ENCODE peak calls at places on chromosome 14, in nine cellular contexts. D is foreskin fibroblast, O is fibroblast of lung, W is suprapubic skin, F is fibroblast of villous mesenchyme, T is A549, M is AG04449, V is tibial artery, Y is AG04450. S is an unnamed sample.

GRCh38 chr14:79378020-79378419 is 833.3 kb downstream of the DIO2 start:
- DNase-seq in W (no peak), M (no peak), O (no peak), T (no peak), F (no peak), Y (no peak), V (no peak), D (no peak), S (no peak)

GRCh38 chr14:104132981-104133380 is 5.4 kb upstream of the KIF26A start:
- DNase-seq in T (no peak), W (no peak), M (no peak), V (peak; percentile 28), F (no peak), D (no peak), Y (no peak), O (no peak), S (no peak)

GRCh38 chr14:28157289-28157869 is 609.2 kb upstream of the FOXG1 start:
- DNase-seq in F (no peak), O (no peak), W (no peak), M (no peak), Y (no peak), V (no peak), T (no peak), D (no peak), S (no peak)

GRCh38 chr14:22918519-22918808 is 485 bp downstream of the RBM23 start:
- DNase-seq in Y (no peak), O (no peak), D (no peak), M (no peak), T (no peak), W (no peak), V (no peak), F (no peak), S (peak; percentile 12)

GRCh38 chr14:100533647-100534485 is 53.4 kb downstream of the BEGAIN start:
- DNase-seq in V (peak; percentile 63), T (no peak), F (no peak), M (no peak), W (peak; percentile 78), D (peak; percentile 53), O (peak; percentile 22), Y (no peak), S (peak; percentile 5)

GRCh38 chr14:73231874-73232851 is 5.1 kb upstream of the PAPLN start:
- DNase-seq in W (no peak), T (peak; percentile 73), D (no peak), V (no peak), M (no peak), O (no peak), Y (no peak), F (no peak), S (no peak)

GRCh38 chr14:68598621-68599447 is 194.0 kb downstream of the ZFP36L1 start:
- DNase-seq in V (peak; percentile 83), F (peak; percentile 95), T (peak; percentile 92), M (no peak), D (peak; percentile 90), W (peak; percentile 81), O (peak; percentile 98), Y (peak; percentile 86), S (no peak)

GRCh38 chr14:73913256-73913655 is 26.6 kb downstream of the ZNF410 start:
- DNase-seq in F (peak; percentile 49), M (peak; percentile 31), W (no peak), T (no peak), Y (no peak), D (no peak), O (no peak), V (no peak), S (no peak)

GRCh38 chr14:106737025-106737424 is 1210.6 kb downstream of the TMEM121 start:
- DNase-seq in D (no peak), M (no peak), V (no peak), F (no peak), O (no peak), W (no peak), Y (no peak), T (no peak), S (no peak)

GRCh38 chr14:73744874-73745529 is 30.8 kb upstream of the PNMA1 start:
- DNase-seq in D (no peak), T (no peak), M (no peak), O (no peak), F (no peak), Y (no peak), W (no peak), V (no peak), S (no peak)

GRCh38 chr14:81095539-81095938 is 125.2 kb downstream of the GTF2A1 start:
- DNase-seq in Y (no peak), V (no peak), D (no peak), F (no peak), M (no peak), W (no peak), O (no peak), T (no peak), S (no peak)

GRCh38 chr14:92362781-92363235 is 39.8 kb downstream of the SLC24A4 start:
- DNase-seq in F (peak; percentile 7), V (no peak), O (no peak), T (peak; percentile 32), M (no peak), W (no peak), D (peak; percentile 63), Y (no peak), S (no peak)

GRCh38 chr14:101889898-101890297 is 74.5 kb upstream of the DYNC1H1 start:
- DNase-seq in Y (no peak), D (peak; percentile 55), V (no peak), W (no peak), T (no peak), O (peak; percentile 25), M (no peak), F (peak; percentile 19), S (no peak)
- TF ChIP-seq CTCF in Y (no peak), D (peak; percentile 28), V (no peak), W (no peak), T (no peak), O (peak; percentile 12), M (no peak), F (peak; percentile 23), S (no peak)

DNA sequence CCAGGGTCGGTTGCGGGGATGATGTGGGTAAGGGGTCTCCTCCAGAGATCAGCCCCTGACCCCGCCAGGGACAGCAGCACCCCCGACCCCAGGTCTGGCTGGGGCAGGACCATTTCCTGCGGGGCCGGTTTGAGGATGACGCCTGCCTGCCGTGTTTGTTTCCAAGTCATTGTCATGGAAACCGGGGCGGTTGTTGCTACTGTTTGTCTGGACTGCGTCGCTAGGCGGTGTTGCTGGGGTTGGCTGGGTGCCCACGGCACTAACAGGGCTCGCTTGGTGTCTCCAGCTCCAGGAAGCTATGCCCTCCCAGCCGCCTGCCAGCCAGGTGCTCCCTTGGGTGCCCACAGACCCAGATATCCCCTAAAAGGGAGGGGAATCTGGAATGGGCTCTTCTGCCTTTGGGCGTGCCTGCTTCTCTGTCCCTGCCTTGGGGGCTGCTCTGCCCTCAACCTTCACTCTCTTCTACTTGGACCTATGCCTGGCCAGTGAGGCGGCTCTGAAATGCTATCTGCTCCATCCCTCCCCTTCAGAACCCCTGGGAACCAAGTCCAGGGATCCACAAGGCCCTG is 4.7 kb upstream of the CRIP1 start:
- DNase-seq in M (peak; percentile 81), Y (peak; percentile 87), D (peak; percentile 98), T (peak; percentile 96), F (peak; percentile 98), O (peak; percentile 96), V (peak; percentile 98), W (peak; percentile 99), S (peak; percentile 49)
- TF ChIP-seq CTCF in M (peak; percentile 12), Y (peak; percentile 27), D (no peak), T (no peak), F (no peak), O (peak; percentile 24), V (peak; percentile 14), W (no peak), S (peak; percentile 12)

DNA sequence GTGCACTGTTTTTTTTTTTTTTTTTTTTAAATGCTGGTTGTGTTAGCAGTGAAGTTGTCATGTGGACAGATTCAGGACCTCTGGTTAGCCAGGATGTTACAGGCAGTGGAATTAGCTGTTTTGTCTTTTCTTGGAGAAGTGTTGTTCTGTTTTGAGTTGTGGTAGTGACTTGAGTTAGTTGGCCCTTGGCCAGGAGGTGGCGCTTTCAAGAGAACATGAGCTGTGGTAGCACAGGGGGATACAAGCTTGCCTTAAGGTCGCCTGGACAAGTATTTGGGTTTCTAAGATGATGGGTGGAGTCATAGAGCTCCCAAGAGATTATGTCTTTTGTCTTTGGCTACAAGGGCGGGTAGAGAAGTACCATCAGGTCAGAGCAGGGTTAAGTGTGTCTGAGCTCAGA is 33.3 kb upstream of the CCDC198 start:
- DNase-seq in O (no peak), M (no peak), V (no peak), Y (no peak), D (no peak), W (no peak), F (no peak), T (no peak), S (no peak)
- TF ChIP-seq CTCF in O (no peak), M (no peak), V (no peak), Y (no peak), D (no peak), W (no peak), F (no peak), T (no peak), S (peak; percentile 31)

GRCh38 chr14:88974991-88975835 is 150.8 kb downstream of the TTC8 start:
- DNase-seq in F (no peak), Y (no peak), M (no peak), O (no peak), W (no peak), V (no peak), T (no peak), D (no peak), S (no peak)

DNA sequence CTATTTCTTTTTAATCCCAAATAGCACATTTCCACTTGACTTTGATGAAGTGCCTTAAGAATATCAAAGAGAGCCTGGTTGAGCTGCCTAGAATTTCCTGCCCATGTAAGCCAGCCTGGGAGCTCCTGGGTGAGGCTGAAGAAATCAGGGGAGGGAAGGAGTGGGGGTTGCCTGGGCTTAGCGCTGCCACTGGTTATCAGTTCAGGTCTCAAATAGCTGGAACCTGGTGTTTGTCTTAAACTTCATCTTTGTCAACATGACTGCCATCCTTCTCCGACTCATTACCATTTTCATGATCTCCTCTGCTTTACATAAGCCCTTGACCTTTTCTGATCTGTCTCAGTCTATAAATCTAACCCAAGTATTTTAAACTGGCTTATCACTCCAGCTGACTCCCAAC is 151.5 kb downstream of the TTC8 start:
- DNase-seq in V (no peak), D (no peak), W (no peak), T (no peak), M (no peak), Y (no peak), F (no peak), O (no peak), S (no peak)
- TF ChIP-seq CTCF in V (no peak), D (no peak), W (no peak), T (no peak), M (no peak), Y (no peak), F (no peak), O (no peak), S (no peak)

GRCh38 chr14:95196268-95196667 is 38.9 kb upstream of the DICER1 start:
- DNase-seq in V (no peak), Y (no peak), W (no peak), D (no peak), M (no peak), T (peak; percentile 14), O (no peak), F (no peak), S (no peak)
- TF ChIP-seq CTCF in V (no peak), Y (peak; percentile 7), W (no peak), D (no peak), M (no peak), T (no peak), O (no peak), F (no peak), S (peak; percentile 25)

S was measured in progenitor cell of endocrine pancreas.